ENCODE peak calls at places on chromosomes 1 and 21, in five cellular contexts. P is astrocyte of the spinal cord, B is bronchial epithelial cell, J is mucosa of descending colon, W is GM12865. I is an unnamed sample.

GRCh38 chr1:93681095-93681548 is 515 bp downstream of the BCAR3 start:
- DNase-seq in J (peak), P (no peak), W (no peak), B (no peak), I (no peak)

GRCh38 chr1:214441119-214441518 is 110.3 kb downstream of the PTPN14 start:
- DNase-seq in W (no peak), B (peak), J (no peak), P (no peak), I (peak)

GRCh38 chr1:181135462-181135781 is 46.9 kb downstream of the IER5 start:
- DNase-seq in P (no peak), W (peak), J (no peak), B (no peak), I (peak)

GRCh38 chr1:29453502-29454240 is 217.3 kb downstream of the PTPRU start:
- DNase-seq in P (peak), W (peak), J (no peak), B (peak), I (peak)

GRCh38 chr1:239723821-239724367 is 337.5 kb downstream of the CHRM3 start:
- DNase-seq in P (peak), J (no peak), W (no peak), B (no peak), I (no peak)

GRCh38 chr1:50333595-50333974 is 89.7 kb downstream of the DMRTA2 start:
- DNase-seq in P (peak), B (no peak), W (peak), J (peak), I (no peak)

GRCh38 chr1:81305997-81306452 is 494.7 kb upstream of the ADGRL2 start:
- DNase-seq in P (peak), B (peak), W (peak), J (no peak), I (peak)

GRCh38 chr21:38343691-38344090 is 86.9 kb downstream of the KCNJ15 start:
- DNase-seq in W (no peak), J (no peak), P (peak), B (peak), I (peak)

GRCh38 chr1:172909606-172910326 is 141.0 kb downstream of the TNFSF18 start:
- DNase-seq in W (no peak), J (no peak), P (peak), B (peak), I (peak)

GRCh38 chr1:215566556-215567490 is at the start of gene KCTD3:
- DNase-seq in J (peak), B (peak), W (peak), P (peak), I (peak)

GRCh38 chr1:17265162-17265561 is 16.3 kb downstream of the PADI3 start:
- DNase-seq in J (no peak), B (peak), P (no peak), W (no peak), I (peak)

GRCh38 chr1:227948493-227949260 is 945 bp upstream of the WNT9A start:
- DNase-seq in P (peak), W (no peak), J (peak), B (peak), I (no peak)

GRCh38 chr1:183472488-183473285 is at the start of gene SMG7:
- DNase-seq in P (no peak), W (peak), B (no peak), J (peak), I (peak)

GRCh38 chr21:45458281-45459170 is 53.6 kb downstream of the COL18A1 start:
- DNase-seq in J (no peak), B (no peak), W (no peak), P (no peak), I (no peak)

GRCh38 chr1:200180821-200181220 is 153.3 kb downstream of the NR5A2 start:
- DNase-seq in J (no peak), P (peak), B (peak), W (peak), I (peak)

GRCh38 chr1:172002725-172003345 is 161.5 kb downstream of the DNM3 start:
- DNase-seq in B (peak), J (no peak), W (peak), P (peak), I (peak)

GRCh38 chr1:47389735-47390134 is 26.4 kb upstream of the FOXE3 start:
- DNase-seq in J (no peak), B (no peak), W (no peak), P (no peak), I (no peak)

GRCh38 chr1:100580446-100580845 is 42.5 kb downstream of the GPR88 start:
- DNase-seq in P (no peak), J (no peak), W (no peak), B (no peak), I (no peak)

GRCh38 chr1:179310721-179311120 is 17.1 kb downstream of the SOAT1 start:
- DNase-seq in B (peak), W (no peak), P (peak), J (no peak), I (peak)

GRCh38 chr1:97252076-97252475 is 530.5 kb downstream of the PTBP2 start:
- DNase-seq in B (peak), J (no peak), W (no peak), P (peak), I (peak)

GRCh38 chr1:28470146-28470545 is 35.7 kb upstream of the RCC1 start:
- DNase-seq in J (no peak), B (peak), W (no peak), P (no peak), I (no peak)

GRCh38 chr1:17194981-17195528 is 9.9 kb upstream of the PADI1 start:
- DNase-seq in P (no peak), J (no peak), W (no peak), B (no peak), I (no peak)

GRCh38 chr1:32272557-32273388 is 19.1 kb upstream of the HDAC1 start:
- DNase-seq in P (no peak), W (no peak), B (no peak), J (no peak), I (no peak)

GRCh38 chr1:2543543-2544092 is 12.6 kb upstream of the TNFRSF14 start:
- DNase-seq in W (peak), B (no peak), J (peak), P (peak), I (no peak)

GRCh38 chr1:31788825-31789256 is 24.7 kb upstream of the ADGRB2 start:
- DNase-seq in P (no peak), B (peak), W (no peak), J (no peak), I (peak)

GRCh38 chr1:3657096-3657475 is 4.8 kb downstream of the TP73 start:
- DNase-seq in J (peak), B (no peak), P (no peak), W (no peak), I (no peak)

GRCh38 chr1:153778824-153779519 is 3.8 kb downstream of the SLC27A3 start:
- DNase-seq in J (peak), P (no peak), W (no peak), B (no peak), I (no peak)

GRCh38 chr1:65001238-65001792 is 35.0 kb upstream of the JAK1 start:
- DNase-seq in B (no peak), W (peak), P (peak), J (peak), I (peak)

DNA sequence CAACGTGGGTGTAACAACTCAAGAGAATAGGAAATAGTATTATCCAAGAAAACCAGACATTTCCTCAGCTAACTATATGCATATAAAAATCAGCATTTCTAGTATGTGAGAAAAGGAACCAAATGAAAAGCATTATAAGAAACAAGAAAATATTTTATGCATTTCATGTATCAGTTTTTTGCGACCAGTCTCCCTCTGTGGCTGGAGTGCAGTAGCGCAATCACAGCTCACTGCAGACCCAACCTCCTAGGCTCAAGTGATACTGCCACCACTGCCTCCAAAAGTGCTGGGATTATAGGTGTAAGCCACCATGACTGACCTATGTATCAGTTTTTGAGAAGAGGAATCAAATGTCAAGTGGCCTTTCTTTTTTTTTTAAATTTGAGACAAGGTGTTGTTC is 31.0 kb downstream of the SLC16A1 start:
- DNase-seq in W (no peak), P (no peak), J (no peak), B (no peak), I (no peak)
- TF ChIP-seq CTCF in W (no peak), P (peak), J (no peak), B (no peak), I (peak)

DNA sequence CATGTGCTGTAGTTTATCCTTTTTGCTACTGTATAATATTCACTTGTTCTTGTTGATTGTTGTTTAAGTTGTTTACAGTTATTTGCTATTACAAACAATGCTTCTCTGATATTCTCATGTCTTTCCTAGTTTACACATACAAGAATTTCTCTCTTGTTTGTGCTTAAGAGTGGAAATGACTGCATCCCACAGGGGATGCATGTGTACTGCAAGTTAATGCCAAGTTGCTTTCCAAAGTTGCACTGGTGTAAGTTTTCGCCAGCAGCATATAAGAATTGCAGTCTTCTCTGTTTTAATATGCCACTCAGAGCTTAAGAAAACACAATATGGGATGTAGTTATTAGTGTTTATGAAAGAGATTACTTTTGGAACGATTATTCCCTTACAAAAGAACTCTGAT is 97.7 kb downstream of the NEK7 start:
- DNase-seq in B (no peak), P (no peak), J (no peak), W (no peak), I (no peak)
- TF ChIP-seq CTCF in B (no peak), P (peak), J (no peak), W (no peak), I (peak)

DNA sequence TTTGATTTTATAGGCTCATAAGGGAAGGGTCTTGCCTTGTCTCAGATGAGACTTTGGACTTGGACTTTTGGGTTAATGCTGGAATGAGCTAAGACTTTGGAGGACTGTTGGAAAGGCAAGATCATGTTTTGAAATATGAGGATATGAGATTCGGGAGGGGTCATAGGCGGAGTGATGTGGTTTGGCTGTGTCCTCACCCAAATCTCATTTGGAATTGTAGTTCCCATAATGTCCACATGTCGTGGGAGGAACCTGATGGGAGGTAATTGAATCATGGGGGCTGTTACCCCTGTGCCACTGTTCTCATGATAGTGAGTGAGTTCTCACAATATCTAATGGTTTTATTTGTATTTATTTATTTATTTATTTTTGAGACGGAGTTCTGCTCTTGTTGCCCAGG is 6.9 kb upstream of the CSDE1 start:
- DNase-seq in P (no peak), B (no peak), W (no peak), J (no peak), I (no peak)
- TF ChIP-seq CTCF in P (no peak), B (no peak), W (no peak), J (no peak), I (peak)

GRCh38 chr21:14858309-14858708 is 206.5 kb downstream of the NRIP1 start:
- DNase-seq in P (no peak), B (no peak), W (no peak), J (no peak), I (no peak)

GRCh38 chr21:14866859-14867560 is 197.8 kb downstream of the NRIP1 start:
- DNase-seq in P (no peak), W (no peak), J (no peak), B (peak), I (no peak)

GRCh38 chr21:14863745-14864210 is 201.0 kb downstream of the NRIP1 start:
- DNase-seq in W (no peak), P (no peak), J (no peak), B (peak), I (no peak)

GRCh38 chr21:14864211-14865021 is 200.4 kb downstream of the NRIP1 start:
- DNase-seq in J (peak), B (peak), W (peak), P (peak), I (peak)

DNA sequence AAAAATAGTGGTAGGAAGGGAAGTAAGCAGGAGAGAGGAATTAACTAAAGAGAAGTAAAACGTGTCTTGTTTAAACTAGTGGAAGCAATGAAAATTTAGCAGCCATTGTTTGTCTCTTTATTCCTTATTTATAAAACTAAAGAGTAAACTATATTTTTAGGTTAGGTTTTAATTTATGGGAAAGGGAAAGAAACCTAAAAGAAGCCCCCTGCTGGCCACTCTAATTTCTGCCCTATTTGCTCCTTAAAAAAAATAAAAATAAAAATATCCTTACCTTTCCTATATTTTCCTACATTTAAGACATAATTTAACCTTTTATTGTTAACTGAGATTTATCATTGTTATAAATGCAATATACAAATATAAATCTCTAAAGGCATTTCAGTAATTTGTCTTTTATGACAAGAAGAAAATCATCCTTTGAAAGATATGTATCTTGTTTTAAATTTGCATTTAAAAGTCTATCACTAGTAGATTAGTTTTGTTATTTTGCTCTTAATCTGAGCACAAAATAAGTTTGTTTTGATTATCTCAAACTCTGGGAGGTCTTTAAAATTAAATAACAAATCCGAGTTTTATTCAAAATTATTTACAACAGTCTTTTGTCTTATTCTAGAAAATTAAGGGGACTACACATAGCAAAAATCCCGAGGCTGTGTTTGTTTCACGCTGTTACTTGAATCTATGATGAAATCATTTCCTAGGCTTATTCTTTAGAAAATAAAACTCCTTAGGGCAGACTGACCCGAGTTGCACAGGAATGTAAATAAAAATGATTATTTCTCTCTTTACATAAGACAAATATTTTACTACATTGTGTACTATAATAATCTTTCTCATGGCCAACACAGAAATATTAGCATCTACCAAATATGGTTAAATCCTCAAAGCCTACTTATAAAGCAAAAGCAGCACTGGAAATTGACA is 201.7 kb downstream of the NRIP1 start:
- DNase-seq in W (peak), J (no peak), B (peak), P (peak), I (no peak)
- TF ChIP-seq CTCF in W (peak), J (no peak), B (peak), P (peak), I (peak)

GRCh38 chr21:17231124-17231523 is 281.7 kb upstream of the CXADR start:
- DNase-seq in P (no peak), W (no peak), B (no peak), J (no peak), I (no peak)
- TF ChIP-seq CTCF in P (no peak), W (no peak), B (no peak), J (no peak), I (no peak)

GRCh38 chr1:177909416-177909815 is 60.4 kb downstream of the SEC16B start:
- DNase-seq in P (no peak), J (no peak), B (peak), W (no peak), I (no peak)

GRCh38 chr1:177912991-177913390 is 56.9 kb downstream of the SEC16B start:
- DNase-seq in W (no peak), B (no peak), P (no peak), J (peak), I (no peak)

GRCh38 chr1:177915641-177916040 is 54.2 kb downstream of the SEC16B start:
- DNase-seq in B (peak), W (no peak), P (no peak), J (no peak), I (no peak)

GRCh38 chr1:177914603-177915002 is 55.3 kb downstream of the SEC16B start:
- DNase-seq in J (no peak), P (no peak), W (no peak), B (peak), I (peak)

GRCh38 chr1:177913762-177914540 is 55.9 kb downstream of the SEC16B start:
- DNase-seq in P (peak), J (peak), W (peak), B (peak), I (peak)
- TF ChIP-seq CTCF in P (peak), J (no peak), W (peak), B (peak), I (peak)

GRCh38 chr1:162991444-162991843 is 77.7 kb upstream of the RGS4 start:
- DNase-seq in P (no peak), W (no peak), J (no peak), B (peak), I (no peak)

GRCh38 chr1:162987866-162988265 is 81.3 kb upstream of the RGS4 start:
- DNase-seq in P (peak), W (no peak), J (no peak), B (peak), I (peak)

GRCh38 chr1:162985816-162986215 is 83.3 kb upstream of the RGS4 start:
- DNase-seq in B (no peak), J (no peak), P (peak), W (no peak), I (no peak)

GRCh38 chr1:162990665-162991064 is 78.5 kb upstream of the RGS4 start:
- DNase-seq in B (no peak), J (no peak), W (no peak), P (no peak), I (no peak)

GRCh38 chr1:162988869-162989268 is 80.3 kb upstream of the RGS4 start:
- DNase-seq in P (no peak), J (no peak), B (no peak), W (no peak), I (no peak)
- TF ChIP-seq CTCF in P (no peak), J (no peak), B (peak), W (no peak), I (peak)

GRCh38 chr1:157580179-157580827 is 17.6 kb downstream of the FCRL4 start:
- DNase-seq in W (peak), B (peak), P (peak), J (no peak), I (peak)
- TF ChIP-seq CTCF in W (peak), B (peak), P (peak), J (peak), I (peak)

GRCh38 chr1:6448749-6449631 is 17.0 kb downstream of the TNFRSF25 start:
- DNase-seq in J (peak), P (no peak), B (no peak), W (no peak), I (no peak)

GRCh38 chr1:6447016-6447817 is 18.8 kb downstream of the TNFRSF25 start:
- DNase-seq in J (peak), W (no peak), B (no peak), P (no peak), I (no peak)

GRCh38 chr1:6446665-6447015 is 19.3 kb downstream of the TNFRSF25 start:
- DNase-seq in P (no peak), W (no peak), B (no peak), J (no peak), I (no peak)

GRCh38 chr1:6450005-6450450 is 15.9 kb downstream of the TNFRSF25 start:
- DNase-seq in B (no peak), P (no peak), J (peak), W (no peak), I (no peak)

DNA sequence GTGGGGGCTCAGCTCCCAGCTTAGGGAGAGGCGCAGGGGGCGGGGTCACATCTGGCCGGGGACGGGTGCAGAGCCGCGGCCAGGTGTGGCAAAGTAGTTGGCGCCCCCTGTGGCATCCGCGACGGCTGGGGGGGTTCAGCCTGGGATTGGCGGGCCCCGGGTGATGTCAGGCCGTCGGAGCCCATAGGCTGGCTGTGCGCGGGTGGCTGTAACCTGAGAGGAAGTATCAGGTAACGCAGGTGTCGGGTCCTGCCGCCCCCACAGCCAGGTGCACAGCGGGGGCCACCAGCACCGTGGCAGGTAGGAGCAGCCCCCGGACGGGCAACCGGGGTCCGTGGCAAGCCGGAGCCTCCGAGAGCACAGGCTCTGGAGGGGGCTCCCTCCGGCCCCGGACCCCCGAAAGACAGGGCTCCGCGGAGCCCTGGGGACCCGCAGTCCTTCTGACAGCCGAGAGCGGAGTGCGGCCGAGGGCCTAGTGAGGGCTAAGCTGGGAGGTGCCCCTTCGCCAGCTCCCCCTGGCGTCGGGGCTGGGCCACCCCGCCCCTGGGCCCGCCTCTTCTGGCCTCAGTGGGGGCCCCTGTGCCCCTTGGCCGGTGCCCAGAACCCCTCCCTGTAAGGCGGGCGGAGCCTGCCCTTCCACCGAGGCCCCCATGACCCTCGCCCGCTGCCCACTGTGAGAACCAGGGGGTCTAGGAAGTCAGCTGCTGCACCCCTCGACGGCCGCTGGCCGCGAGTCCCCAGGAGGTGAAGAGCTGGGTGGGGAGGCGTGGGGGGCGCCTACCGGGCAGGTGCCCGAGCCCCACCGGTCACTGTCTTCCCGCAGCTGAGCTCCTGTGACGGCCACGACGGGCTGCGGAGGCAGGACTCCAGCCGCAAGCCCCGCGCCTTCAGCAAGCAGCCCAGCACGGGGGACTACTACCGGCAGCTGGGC is 17.9 kb downstream of the TNFRSF25 start:
- DNase-seq in J (peak), W (no peak), B (no peak), P (no peak), I (no peak)
- TF ChIP-seq CTCF in J (no peak), W (no peak), B (peak), P (no peak), I (no peak)

I was measured in HFFc6.